ENCODE peak calls at places on chromosomes 7 and 10, in four cellular contexts. Z, J, U and R are unnamed samples. For H3K4me1, the result is how much of the 10 kb centered on the place peaks cover.

GRCh38 chr7:6231184-6231583 is 41.2 kb downstream of the CYTH3 start:
- DNase-seq in Z (no peak), J (no peak), U (no peak), R (no peak)

GRCh38 chr10:12299222-12299973 is 49.9 kb upstream of the CAMK1D start:
- DNase-seq in Z (peak), J (no peak), U (no peak), R (no peak)

GRCh38 chr7:81672872-81673271 is 97.0 kb downstream of the HGF start:
- DNase-seq in Z (no peak), J (no peak), U (no peak), R (no peak)

GRCh38 chr7:129438839-129439640 is 4.8 kb downstream of the STRIP2 start:
- DNase-seq in Z (no peak), J (peak), U (no peak), R (no peak)

GRCh38 chr10:118986815-118987790 is 42.4 kb upstream of the NANOS1 start:
- DNase-seq in Z (no peak), J (no peak), U (no peak), R (no peak)

GRCh38 chr7:117666019-117666418 is 186.2 kb downstream of the CFTR start:
- DNase-seq in Z (no peak), J (peak), U (no peak), R (no peak)

GRCh38 chr7:95102662-95103061 is 195.3 kb downstream of the PPP1R9A start:
- DNase-seq in Z (no peak), J (no peak), U (no peak), R (no peak)

GRCh38 chr7:32893722-32894121 is 2.2 kb upstream of the KBTBD2 start:
- DNase-seq in Z (no peak), J (no peak), U (no peak), R (no peak)

GRCh38 chr7:31104361-31105255 is 52.5 kb downstream of the ADCYAP1R1 start:
- DNase-seq in Z (peak), J (no peak), U (no peak), R (no peak)

GRCh38 chr10:4733150-4733842 is 92.7 kb upstream of the AKR1E2 start:
- DNase-seq in Z (no peak), J (no peak), U (no peak), R (no peak)

GRCh38 chr10:11827006-11827405 is 3.9 kb downstream of the PROSER2 start:
- DNase-seq in Z (no peak), J (no peak), U (no peak), R (no peak)

GRCh38 chr7:128932862-128933821 is 4.6 kb upstream of the IRF5 start:
- DNase-seq in Z (no peak), J (no peak), U (no peak), R (no peak)

GRCh38 chr10:88565072-88565471 is 18.0 kb downstream of the RNLS start:
- DNase-seq in Z (no peak), J (peak), U (no peak), R (no peak)

GRCh38 chr7:150357277-150357676 is 11.3 kb upstream of the REPIN1 start:
- DNase-seq in Z (peak), J (no peak), U (no peak), R (no peak)

GRCh38 chr10:62632071-62632809 is 172.3 kb upstream of the ADO start:
- DNase-seq in Z (no peak), J (no peak), U (peak), R (peak)

GRCh38 chr7:110852156-110852858 is 238.6 kb upstream of the LRRN3 start:
- DNase-seq in Z (no peak), J (no peak), U (no peak), R (no peak)

GRCh38 chr7:156547884-156548561 is 92.6 kb upstream of the RNF32 start:
- DNase-seq in Z (no peak), J (no peak), U (no peak), R (no peak)

GRCh38 chr7:48059706-48060105 is 24.4 kb downstream of the C7orf57 start:
- DNase-seq in Z (no peak), J (no peak), U (no peak), R (no peak)

GRCh38 chr10:17817790-17818189 is 8.6 kb downstream of the MRC1 start:
- DNase-seq in Z (no peak), J (no peak), U (no peak), R (no peak)

DNA sequence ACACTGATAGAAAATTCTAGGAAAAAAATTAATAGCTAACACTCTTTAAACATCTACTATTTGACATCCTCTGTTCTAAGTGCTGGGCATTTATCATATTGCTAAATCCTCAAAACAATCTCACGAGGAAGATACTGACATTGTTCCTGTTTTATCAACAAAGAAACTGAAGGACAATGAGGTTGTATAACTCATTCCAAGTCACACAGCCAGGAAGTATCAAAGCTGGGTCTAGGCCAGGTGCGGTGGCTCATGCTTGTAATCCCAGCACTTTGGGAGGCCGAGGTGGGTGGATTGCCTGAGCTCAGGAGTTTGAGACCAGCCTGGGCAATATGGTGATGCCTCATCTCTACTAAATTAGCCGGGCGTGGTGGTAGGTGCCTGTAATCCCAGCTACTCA is 51.6 kb upstream of the IL6 start:
- DNase-seq in Z (no peak), J (no peak), U (peak), R (no peak)
- H3K4me1 ChIP-seq in Z (under half), J (under half), U (under half), R (under half)

GRCh38 chr10:30441974-30442606 is 8.1 kb downstream of the MAP3K8 start:
- DNase-seq in Z (no peak), J (no peak), U (no peak), R (no peak)
- H3K4me1 ChIP-seq in Z (under half), J (under half), U (under half), R (under half)

GRCh38 chr7:44891791-44892190 is 6.5 kb upstream of the PURB start:
- DNase-seq in Z (no peak), J (no peak), U (no peak), R (no peak)
- H3K4me1 ChIP-seq in Z (under half), J (under half), U (under half), R (under half)

DNA sequence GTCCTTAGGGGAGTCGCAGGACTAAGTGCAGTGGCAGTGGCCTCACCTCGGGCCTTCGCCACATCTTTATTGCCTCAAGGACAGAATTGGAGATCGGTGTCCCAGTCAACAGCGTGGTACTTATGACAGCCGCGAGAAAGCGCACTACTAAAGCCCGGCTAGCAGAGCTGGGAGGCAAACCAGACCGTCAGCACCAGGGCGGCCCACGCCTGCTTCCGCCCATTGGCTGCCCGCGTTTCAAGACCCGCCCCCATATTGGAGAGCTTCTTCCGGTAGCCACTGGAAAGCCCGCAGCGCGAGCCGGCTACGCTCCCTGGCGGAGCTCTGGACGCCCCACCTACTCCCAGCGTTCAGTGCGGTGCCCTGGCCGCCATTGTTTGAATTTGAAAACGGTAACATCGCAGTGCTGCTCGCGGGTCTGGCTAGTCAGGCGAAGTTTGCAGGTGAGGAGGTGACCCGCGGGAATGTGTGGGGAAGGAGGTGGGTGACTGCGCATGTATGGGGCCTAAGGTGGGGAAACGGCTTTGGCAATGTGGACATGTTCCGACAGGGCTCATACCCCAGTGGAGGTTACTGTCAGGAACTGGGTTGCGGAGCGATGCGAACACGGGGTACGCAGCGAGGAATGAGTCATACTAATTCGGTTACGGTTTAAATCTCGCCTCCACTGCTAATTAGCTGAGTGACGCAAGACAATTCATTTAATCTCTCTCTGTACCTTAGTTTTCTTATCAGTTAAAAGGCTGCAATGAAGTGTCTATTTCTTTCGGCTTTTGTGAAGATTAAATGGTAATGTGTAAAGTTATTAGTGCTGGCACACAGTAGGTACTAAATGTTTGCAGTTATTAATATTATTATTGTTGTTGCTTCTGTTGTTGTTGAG is at the start of gene KIF20B:
- DNase-seq in Z (peak), J (peak), U (peak), R (peak)
- H3K4me1 ChIP-seq in Z (under half), J (under half), U (under half), R (under half)

GRCh38 chr10:96089116-96089515 is 41.0 kb upstream of the ZNF518A start:
- DNase-seq in Z (no peak), J (peak), U (no peak), R (no peak)
- H3K4me1 ChIP-seq in Z (under half), J (under half), U (under half), R (under half)

GRCh38 chr7:130877676-130878305 is 143.8 kb upstream of the KLF14 start:
- DNase-seq in Z (no peak), J (no peak), U (no peak), R (no peak)
- H3K4me1 ChIP-seq in Z (under half), J (half or more), U (under half), R (under half)

DNA sequence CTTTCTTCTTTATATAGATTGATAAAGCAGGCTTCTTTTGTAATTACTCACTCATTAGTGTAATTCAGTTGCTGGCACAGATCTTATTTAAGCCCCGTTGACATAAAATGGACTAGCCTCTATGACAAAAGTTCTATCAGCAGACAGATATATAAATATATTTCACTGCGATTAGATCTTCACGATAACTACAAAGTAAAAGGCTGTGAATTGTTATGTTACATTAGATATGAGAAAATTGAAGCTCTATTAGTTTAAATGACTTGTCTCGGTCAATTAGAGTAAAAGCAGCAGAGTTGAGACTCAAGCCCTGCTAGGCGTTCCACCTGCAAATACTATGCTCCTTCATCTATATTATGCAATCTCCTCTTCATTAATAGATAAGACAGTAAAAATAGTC is 136.7 kb downstream of the DKK1 start:
- DNase-seq in Z (no peak), J (no peak), U (no peak), R (no peak)
- H3K4me1 ChIP-seq in Z (under half), J (half or more), U (under half), R (under half)

GRCh38 chr10:71361581-71361980 is 35.1 kb upstream of the CDH23 start:
- DNase-seq in Z (no peak), J (no peak), U (no peak), R (no peak)
- H3K4me1 ChIP-seq in Z (under half), J (under half), U (under half), R (under half)

DNA sequence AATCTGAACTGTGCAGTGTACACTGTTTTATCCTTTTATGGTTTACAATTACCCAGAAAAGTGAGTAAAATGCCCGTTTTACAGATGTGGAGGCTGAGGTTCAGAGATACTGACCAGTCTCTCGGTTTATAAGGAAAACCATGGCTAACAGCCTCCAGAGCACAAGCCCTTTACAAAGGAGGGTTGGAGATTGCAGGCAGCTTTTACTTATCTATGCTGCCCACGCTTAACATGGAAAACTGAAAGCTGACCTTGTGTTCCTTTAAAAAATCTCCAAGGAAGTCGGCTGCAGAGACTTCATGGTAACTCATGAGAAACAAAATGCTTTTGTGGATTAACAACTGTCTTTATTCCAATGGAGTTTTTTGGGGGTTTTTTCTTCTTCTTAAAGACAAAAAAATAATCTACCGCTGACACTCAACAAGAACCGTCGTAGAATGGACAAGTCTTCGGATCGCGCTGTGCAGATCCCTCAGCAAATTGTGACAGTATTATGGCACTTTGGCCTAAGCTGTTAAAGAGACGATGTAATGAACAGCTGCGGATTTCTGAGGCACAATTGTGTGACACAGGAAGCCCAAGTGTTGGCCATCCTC is 652 bp upstream of the SLF2 start:
- DNase-seq in Z (no peak), J (no peak), U (peak), R (no peak)
- H3K4me1 ChIP-seq in Z (under half), J (under half), U (under half), R (under half)

GRCh38 chr10:123995461-123996131 is 97.8 kb downstream of the CHST15 start:
- DNase-seq in Z (peak), J (peak), U (peak), R (peak)

GRCh38 chr10:123996302-123996701 is 97.1 kb downstream of the CHST15 start:
- DNase-seq in Z (no peak), J (no peak), U (no peak), R (no peak)

GRCh38 chr10:123994417-123995081 is 98.8 kb downstream of the CHST15 start:
- DNase-seq in Z (peak), J (peak), U (peak), R (peak)

GRCh38 chr10:123993534-123994416 is 99.6 kb downstream of the CHST15 start:
- DNase-seq in Z (no peak), J (no peak), U (no peak), R (no peak)

DNA sequence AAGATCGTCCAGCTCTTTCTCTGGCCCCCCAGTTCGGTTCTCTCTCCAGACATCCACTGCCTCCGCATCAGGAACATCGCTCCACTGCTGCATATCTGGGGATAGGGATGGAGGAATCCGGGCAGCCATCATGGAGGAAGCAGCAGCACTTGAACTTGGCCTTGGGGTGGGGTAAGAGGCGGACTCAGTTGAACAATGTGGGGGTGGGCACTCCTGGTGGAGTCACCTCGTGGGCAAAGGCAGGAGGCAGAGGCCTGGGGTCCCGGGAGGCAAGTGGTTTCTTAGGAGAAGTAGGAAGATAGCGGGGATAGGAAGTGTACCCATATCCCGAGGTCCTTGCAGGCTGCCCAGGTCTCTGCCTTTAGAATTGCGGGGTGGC is 98.3 kb downstream of the CHST15 start:
- DNase-seq in Z (peak), J (peak), U (no peak), R (no peak)
- H3K4me1 ChIP-seq in Z (under half), J (under half), U (under half), R (under half)